ENCODE peak calls at places on chromosomes 5 and 9, in ten cellular contexts. A is endodermal cell; L is CD4-positive, CD25-positive, alpha-beta regulatory T cell; M is body of pancreas; Y is AG10803; U is kidney epithelial cell; P is foreskin fibroblast; F is AG09309; O is psoas muscle; B is IMR-90. J is an unnamed sample.

GRCh38 chr9:32385135-32385884 is 867 bp downstream of the ACO1 start:
- DNase-seq in A (no peak), Y (peak), F (no peak), P (no peak), O (no peak), U (no peak), B (peak), L (no peak), M (no peak), J (no peak)

GRCh38 chr9:87039809-87040392 is 92.6 kb upstream of the GAS1 start:
- DNase-seq in M (no peak), L (no peak), A (no peak), F (no peak), B (peak), O (no peak), Y (peak), P (peak), U (peak), J (no peak)

GRCh38 chr5:63928451-63928850 is 33.8 kb downstream of the HTR1A start:
- DNase-seq in P (no peak), B (no peak), M (no peak), A (no peak), L (no peak), F (no peak), Y (no peak), O (no peak), U (no peak), J (no peak)

GRCh38 chr5:180594311-180595045 is 3.2 kb upstream of the SCGB3A1 start:
- DNase-seq in U (no peak), P (no peak), B (no peak), Y (no peak), A (peak), L (no peak), O (no peak), M (no peak), F (no peak), J (no peak)

GRCh38 chr5:104247260-104247659 is 684.7 kb upstream of the NUDT12 start:
- DNase-seq in A (peak), Y (no peak), M (no peak), U (no peak), B (no peak), P (no peak), F (no peak), L (no peak), O (no peak), J (no peak)

GRCh38 chr9:111896942-111897830 is 572 bp downstream of the UGCG start:
- DNase-seq in B (no peak), O (peak), Y (peak), L (peak), M (peak), U (no peak), F (no peak), A (peak), P (peak), J (no peak)

GRCh38 chr5:78560456-78560855 is 88.1 kb downstream of the LHFPL2 start:
- DNase-seq in P (no peak), M (no peak), U (no peak), L (no peak), F (no peak), O (no peak), A (no peak), Y (no peak), B (no peak), J (no peak)

GRCh38 chr9:26775405-26775804 is 117.2 kb downstream of the CAAP1 start:
- DNase-seq in B (no peak), M (no peak), L (no peak), F (no peak), Y (no peak), U (no peak), P (no peak), A (no peak), O (no peak), J (no peak)

GRCh38 chr5:143495823-143496275 is 92.4 kb upstream of the NR3C1 start:
- DNase-seq in L (no peak), Y (peak), M (peak), O (no peak), A (no peak), U (no peak), F (peak), B (peak), P (peak), J (no peak)

GRCh38 chr9:3887121-3887797 is 361.5 kb upstream of the RFX3 start:
- DNase-seq in B (no peak), U (no peak), A (no peak), O (no peak), L (no peak), Y (no peak), M (no peak), P (no peak), F (no peak), J (no peak)

GRCh38 chr5:177445052-177446016 is 1.3 kb upstream of the PRR7 start:
- DNase-seq in B (no peak), U (no peak), A (no peak), Y (no peak), F (no peak), P (no peak), O (no peak), M (no peak), L (peak), J (no peak)

GRCh38 chr5:40465416-40465815 is 214.3 kb upstream of the PTGER4 start:
- DNase-seq in O (no peak), Y (no peak), A (no peak), U (no peak), L (no peak), F (no peak), P (no peak), B (no peak), M (no peak), J (no peak)

GRCh38 chr5:160105686-160106085 is 13.6 kb downstream of the PWWP2A start:
- DNase-seq in F (no peak), A (no peak), B (no peak), U (no peak), M (no peak), L (peak), P (no peak), O (no peak), Y (peak), J (no peak)

GRCh38 chr5:92801921-92802320 is 779.1 kb downstream of the NR2F1-AS1 start:
- DNase-seq in U (no peak), O (no peak), L (no peak), B (no peak), P (peak), M (no peak), A (no peak), Y (peak), F (no peak), J (no peak)

GRCh38 chr5:56088967-56089829 is 94.4 kb upstream of the IL6ST start:
- DNase-seq in B (peak), U (peak), M (no peak), P (peak), Y (peak), O (no peak), L (peak), A (peak), F (no peak), J (no peak)

GRCh38 chr5:35294976-35295375 is 64.7 kb upstream of the PRLR start:
- DNase-seq in P (no peak), L (no peak), Y (no peak), B (no peak), O (no peak), F (no peak), U (no peak), M (peak), A (no peak), J (no peak)

GRCh38 chr9:130026583-130027427 is 16.2 kb downstream of the FNBP1 start:
- DNase-seq in U (no peak), L (no peak), O (no peak), F (no peak), A (no peak), Y (no peak), P (no peak), B (no peak), M (no peak), J (no peak)

GRCh38 chr5:178668579-178668978 is 41.7 kb upstream of the CLK4 start:
- DNase-seq in A (no peak), M (no peak), L (no peak), O (no peak), U (no peak), F (no peak), B (no peak), P (no peak), Y (no peak), J (no peak)

GRCh38 chr5:172715931-172716682 is 54.9 kb downstream of the DUSP1 start:
- DNase-seq in A (peak), U (no peak), F (no peak), M (no peak), O (no peak), Y (no peak), P (no peak), L (no peak), B (no peak), J (peak)

GRCh38 chr9:127987103-127987614 is 6.4 kb upstream of the EEIG1 start:
- DNase-seq in F (no peak), L (no peak), Y (peak), P (no peak), O (peak), A (peak), B (no peak), M (peak), U (no peak), J (no peak)

GRCh38 chr5:68406767-68407232 is 191.2 kb downstream of the PIK3R1 start:
- DNase-seq in A (peak), U (no peak), B (no peak), O (no peak), F (no peak), Y (no peak), P (no peak), M (no peak), L (peak), J (no peak)

GRCh38 chr5:38809388-38810359 is 36.1 kb upstream of the OSMR start:
- DNase-seq in P (peak), O (peak), Y (peak), U (peak), B (peak), L (peak), F (peak), M (peak), A (peak), J (peak)

GRCh38 chr9:91273853-91274552 is 87.7 kb downstream of the AUH start:
- DNase-seq in O (no peak), L (peak), F (no peak), P (peak), U (peak), Y (peak), B (peak), A (no peak), M (no peak), J (no peak)

GRCh38 chr9:127972316-127972871 is 8.4 kb downstream of the EEIG1 start:
- DNase-seq in M (peak), Y (no peak), B (no peak), O (no peak), L (no peak), F (no peak), A (peak), P (no peak), U (no peak), J (no peak)

GRCh38 chr5:55021465-55021864 is 2.6 kb upstream of the GZMK start:
- DNase-seq in O (no peak), L (no peak), F (no peak), M (no peak), B (no peak), Y (no peak), P (no peak), U (no peak), A (no peak), J (no peak)

GRCh38 chr9:84699897-84700395 is 30.4 kb downstream of the NTRK2 start:
- DNase-seq in B (no peak), U (no peak), O (no peak), A (no peak), F (no peak), L (no peak), P (no peak), M (no peak), Y (no peak), J (no peak)

DNA sequence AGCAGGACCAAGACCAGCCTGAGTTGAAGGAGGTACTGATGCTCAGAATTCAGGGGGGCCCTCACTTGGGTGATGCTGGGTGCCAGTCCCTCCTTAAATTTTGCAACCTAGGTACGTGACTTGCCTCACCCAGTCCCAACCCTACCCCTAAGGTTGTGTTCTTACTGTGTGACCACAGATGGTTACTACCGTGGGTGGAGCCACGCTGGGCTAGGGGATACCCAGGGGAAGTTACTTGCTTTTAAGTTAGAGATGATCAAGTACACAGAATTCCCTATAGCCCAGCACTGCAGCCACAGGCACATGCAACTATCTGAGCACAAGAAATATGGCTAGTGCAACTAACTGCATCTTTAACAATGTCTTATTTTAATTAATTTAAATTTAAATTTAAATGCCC is 32.9 kb downstream of the NXNL2 start:
- DNase-seq in F (no peak), A (no peak), P (no peak), O (no peak), L (no peak), U (no peak), Y (no peak), M (no peak), B (no peak), J (no peak)
- H3K4me3 ChIP-seq in F (no peak), A (no peak), P (no peak), O (no peak), L (no peak), U (no peak), Y (no peak), M (no peak), B (no peak), J (no peak)

GRCh38 chr5:150570333-150570732 is 62.4 kb downstream of the NDST1 start:
- DNase-seq in U (no peak), O (no peak), M (no peak), A (peak), Y (no peak), L (no peak), B (no peak), P (no peak), F (no peak), J (no peak)
- H3K4me3 ChIP-seq in U (no peak), O (no peak), M (no peak), A (no peak), Y (no peak), L (no peak), B (no peak), P (no peak), F (no peak), J (no peak)

GRCh38 chr5:175060264-175060663 is 335.9 kb downstream of the MSX2 start:
- DNase-seq in A (no peak), F (no peak), L (peak), Y (no peak), P (no peak), O (no peak), M (no peak), B (no peak), U (no peak), J (no peak)
- H3K4me3 ChIP-seq in A (no peak), F (peak), L (no peak), Y (no peak), P (no peak), O (no peak), M (no peak), B (no peak), U (no peak), J (peak)

DNA sequence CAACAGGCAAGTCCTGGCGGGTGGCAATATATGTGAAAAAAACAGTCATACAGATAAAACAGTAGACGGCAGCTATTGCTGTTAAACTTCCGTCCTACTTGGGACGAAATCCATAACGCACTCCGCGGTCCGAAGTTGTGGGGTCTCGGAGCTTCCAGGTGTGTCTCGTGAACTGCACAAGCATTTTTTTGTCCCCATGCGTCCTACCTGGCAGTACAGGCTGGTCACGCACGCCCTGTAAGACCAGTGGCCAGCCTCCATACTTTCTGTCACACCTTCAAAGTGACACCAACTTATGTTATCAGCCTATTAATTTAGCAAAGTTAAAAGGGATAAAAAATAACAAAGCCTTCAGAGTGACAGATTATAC is 51.3 kb downstream of the TGFBI start:
- DNase-seq in M (no peak), P (no peak), F (no peak), U (no peak), B (no peak), L (no peak), Y (no peak), A (no peak), O (no peak), J (no peak)
- H3K4me3 ChIP-seq in M (no peak), P (peak), F (no peak), U (peak), B (peak), L (peak), Y (peak), A (peak), O (peak), J (no peak)

DNA sequence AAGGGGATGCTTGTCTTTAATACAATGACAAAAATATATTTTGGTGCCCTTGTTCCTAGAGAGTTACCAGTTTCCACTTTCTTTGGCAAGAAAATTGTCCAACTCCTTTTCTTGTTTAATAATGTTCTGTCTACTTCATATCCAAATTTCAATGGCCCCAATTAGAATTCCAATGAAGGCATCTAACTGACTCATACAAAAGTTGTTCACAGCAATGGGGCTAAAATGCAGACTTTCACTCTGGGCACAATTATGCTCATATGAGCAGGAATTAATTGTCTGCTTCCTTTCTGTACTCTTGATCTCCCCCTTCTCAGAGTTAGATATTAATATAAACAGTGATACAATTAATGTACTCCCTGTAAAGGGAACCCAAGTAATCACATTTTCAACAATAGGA is 42.1 kb upstream of the ZNF622 start:
- DNase-seq in B (no peak), O (no peak), L (no peak), A (no peak), Y (peak), U (no peak), P (no peak), F (no peak), M (no peak), J (no peak)
- H3K4me3 ChIP-seq in B (no peak), O (peak), L (no peak), A (no peak), Y (no peak), U (no peak), P (no peak), F (no peak), M (no peak), J (no peak)

GRCh38 chr9:114503522-114504340 is 1.5 kb downstream of the WHRN start:
- DNase-seq in Y (no peak), P (no peak), L (peak), B (no peak), F (no peak), A (no peak), M (no peak), O (no peak), U (no peak), J (no peak)
- H3K4me3 ChIP-seq in Y (peak), P (peak), L (peak), B (no peak), F (peak), A (peak), M (peak), O (peak), U (peak), J (no peak)

GRCh38 chr5:149271195-149271716 is 403 bp upstream of the AFAP1L1 start:
- DNase-seq in O (peak), F (no peak), U (no peak), Y (no peak), P (no peak), M (no peak), L (no peak), A (peak), B (no peak), J (peak)
- H3K4me3 ChIP-seq in O (peak), F (peak), U (peak), Y (peak), P (peak), M (no peak), L (no peak), A (peak), B (peak), J (peak)

GRCh38 chr9:125432715-125433385 is 171.2 kb downstream of the GAPVD1 start:
- DNase-seq in A (no peak), U (no peak), P (no peak), Y (no peak), O (no peak), M (no peak), F (no peak), L (no peak), B (no peak), J (peak)
- H3K4me3 ChIP-seq in A (no peak), U (no peak), P (no peak), Y (no peak), O (no peak), M (no peak), F (no peak), L (no peak), B (no peak), J (no peak)